ENCODE peak calls at places on chromosomes 13 and 19, in eight cellular contexts. M is activated T-helper 1 cell treated with anti-CD3 and anti-CD28 coated beads, Interleukin-12 subunit alpha, Interleukin-12 subunit beta, Interleukin-2, Interleukin-4 antibody, amounts not matched to agents 30 ng/mL and 10 ng/mL and 1 ng/mL, durations not matched to agents 14 hours and 24 hours and 36 hours; A is neuronal stem cell; V is putamen; W is psoas muscle; O is GM03348; R is CD8-positive, alpha-beta T cell; G is endothelial cell. I is an unnamed sample.

GRCh38 chr19:29188704-29189375 is 24.1 kb downstream of the UQCRFS1 start:
- DNase-seq in M (no peak), A (no peak), V (no peak), W (peak; percentile 53), O (no peak), R (no peak), G (no peak), I (no peak)

GRCh38 chr19:48396871-48397176 is 3.4 kb downstream of the GRIN2D start:
- DNase-seq in M (no peak), A (no peak), V (no peak), W (no peak), O (no peak), R (no peak), G (no peak), I (no peak)

GRCh38 chr19:13843104-13843921 is 33.6 kb upstream of the NANOS3 start:
- DNase-seq in M (no peak), A (no peak), V (no peak), W (peak; percentile 69), O (no peak), R (no peak), G (peak; percentile 43), I (peak; percentile 57)

GRCh38 chr13:61765181-61765742 is 349.6 kb upstream of the PCDH20 start:
- DNase-seq in M (no peak), A (no peak), V (no peak), W (no peak), O (no peak), R (no peak), G (no peak), I (peak; percentile 57)

GRCh38 chr13:24734951-24735350 is 29.0 kb upstream of the RNF17 start:
- DNase-seq in M (no peak), A (no peak), V (no peak), W (no peak), O (no peak), R (no peak), G (no peak), I (no peak)

GRCh38 chr19:38849746-38850230 is at the start of gene HNRNPL:
- DNase-seq in M (no peak), A (no peak), V (no peak), W (no peak), O (peak; percentile 98), R (peak; percentile 98), G (peak; percentile 99), I (peak; percentile 99)

GRCh38 chr19:45469835-45470146 is 2.0 kb downstream of the FOSB start:
- DNase-seq in M (no peak), A (no peak), V (no peak), W (no peak), O (peak; percentile 94), R (no peak), G (no peak), I (no peak)

GRCh38 chr13:99307247-99307646 is at the start of gene GPR183:
- DNase-seq in M (no peak), A (no peak), V (no peak), W (no peak), O (no peak), R (no peak), G (no peak), I (no peak)

GRCh38 chr19:35718345-35719041 is 690 bp downstream of the KMT2B start:
- DNase-seq in M (peak; percentile 47), A (peak; percentile 21), V (no peak), W (peak; percentile 70), O (peak; percentile 51), R (no peak), G (peak; percentile 45), I (peak; percentile 78)

GRCh38 chr13:40814803-40815202 is 25.4 kb downstream of the SLC25A15 start:
- DNase-seq in M (no peak), A (no peak), V (no peak), W (no peak), O (no peak), R (no peak), G (no peak), I (no peak)

GRCh38 chr19:46493236-46494114 is 2.2 kb downstream of the PNMA8B start:
- DNase-seq in M (no peak), A (no peak), V (no peak), W (peak; percentile 71), O (peak; percentile 48), R (no peak), G (peak; percentile 36), I (peak; percentile 76)

GRCh38 chr13:77207943-77208342 is 119.0 kb downstream of the MYCBP2 start:
- DNase-seq in M (no peak), A (no peak), V (no peak), W (no peak), O (peak; percentile 47), R (no peak), G (no peak), I (no peak)

GRCh38 chr13:43127103-43127817 is 103.9 kb downstream of the DNAJC15 start:
- DNase-seq in M (no peak), A (no peak), V (no peak), W (no peak), O (no peak), R (no peak), G (no peak), I (no peak)

GRCh38 chr13:46961719-46962118 is 64.9 kb upstream of the HTR2A start:
- DNase-seq in M (no peak), A (no peak), V (no peak), W (no peak), O (peak; percentile 89), R (no peak), G (no peak), I (no peak)

GRCh38 chr19:10975374-10976036 is 14.7 kb downstream of the SMARCA4 start:
- DNase-seq in M (no peak), A (no peak), V (no peak), W (peak; percentile 82), O (peak; percentile 81), R (no peak), G (no peak), I (no peak)

GRCh38 chr13:27516103-27516502 is 65.7 kb upstream of the MTIF3 start:
- DNase-seq in M (no peak), A (no peak), V (no peak), W (no peak), O (no peak), R (no peak), G (no peak), I (no peak)

GRCh38 chr13:46982856-46983582 is 86.2 kb upstream of the HTR2A start:
- DNase-seq in M (no peak), A (no peak), V (no peak), W (no peak), O (no peak), R (no peak), G (no peak), I (no peak)